ENCODE peak calls at places on chromosomes 13 and 19, in ten cellular contexts. S is stomach; X is CD4-positive, alpha-beta memory T cell; E is body of pancreas; B is tibial nerve; O is Caco-2; U is effector memory CD4-positive, alpha-beta T cell; Z is PC-3; P is uterus; L is kidney. I is an unnamed sample.

GRCh38 chr19:52742516-52742915 is 7.7 kb upstream of the ZNF611 start:
- DNase-seq in S (no peak), X (no peak), E (no peak), B (no peak), O (no peak), U (no peak), Z (no peak), P (no peak), L (no peak), I (no peak)

GRCh38 chr19:55902080-55902751 is 29.9 kb downstream of the NLRP13 start:
- DNase-seq in S (no peak), X (no peak), E (no peak), B (no peak), O (no peak), U (no peak), Z (no peak), P (no peak), L (no peak), I (no peak)

GRCh38 chr19:46813570-46814358 is 25.4 kb upstream of the SLC1A5 start:
- DNase-seq in S (peak; percentile 92), X (no peak), E (peak; percentile 83), B (peak; percentile 81), O (no peak), U (no peak), Z (peak; percentile 43), P (peak; percentile 79), L (peak; percentile 97), I (no peak)

GRCh38 chr19:33229962-33230361 is 4.3 kb upstream of the SLC7A10 start:
- DNase-seq in S (no peak), X (no peak), E (no peak), B (no peak), O (no peak), U (no peak), Z (no peak), P (no peak), L (no peak), I (no peak)

GRCh38 chr13:105759467-105759866 is 776.0 kb downstream of the EFNB2 start:
- DNase-seq in S (no peak), X (no peak), E (no peak), B (no peak), O (no peak), U (no peak), Z (no peak), P (no peak), L (no peak), I (no peak)

GRCh38 chr13:30020726-30021312 is 170.4 kb upstream of the UBL3 start:
- DNase-seq in S (no peak), X (no peak), E (no peak), B (no peak), O (no peak), U (no peak), Z (peak; percentile 58), P (no peak), L (no peak), I (peak; percentile 9)

GRCh38 chr13:100836696-100837095 is 162.1 kb upstream of the TMTC4 start:
- DNase-seq in S (no peak), X (no peak), E (no peak), B (no peak), O (no peak), U (no peak), Z (peak; percentile 84), P (no peak), L (no peak), I (peak; percentile 74)

GRCh38 chr19:58497634-58498170 is 14.1 kb downstream of the SLC27A5 start:
- DNase-seq in S (no peak), X (no peak), E (no peak), B (no peak), O (no peak), U (no peak), Z (no peak), P (no peak), L (no peak), I (no peak)

GRCh38 chr13:24995225-24995804 is 100.6 kb upstream of the PABPC3 start:
- DNase-seq in S (peak; percentile 52), X (peak; percentile 66), E (peak; percentile 70), B (peak; percentile 76), O (peak; percentile 79), U (no peak), Z (peak; percentile 86), P (no peak), L (no peak), I (peak; percentile 59)

GRCh38 chr19:19064811-19065745 is 1.3 kb downstream of the SLC25A42 start:
- DNase-seq in S (no peak), X (no peak), E (no peak), B (no peak), O (no peak), U (no peak), Z (peak; percentile 19), P (no peak), L (no peak), I (peak; percentile 24)

GRCh38 chr19:43901395-43902390 is 33.4 kb downstream of the ZNF45 start:
- DNase-seq in S (peak; percentile 78), X (peak; percentile 32), E (peak; percentile 77), B (peak; percentile 62), O (peak; percentile 87), U (peak; percentile 24), Z (no peak), P (peak; percentile 74), L (peak; percentile 83), I (peak; percentile 85)

GRCh38 chr13:25733696-25734435 is 317.9 kb downstream of the SHISA2 start:
- DNase-seq in S (no peak), X (no peak), E (no peak), B (no peak), O (no peak), U (no peak), Z (no peak), P (no peak), L (no peak), I (no peak)

GRCh38 chr13:24215732-24216131 is 55.2 kb downstream of the SPATA13 start:
- DNase-seq in S (peak; percentile 63), X (no peak), E (peak; percentile 90), B (peak; percentile 25), O (no peak), U (no peak), Z (peak; percentile 37), P (peak; percentile 47), L (no peak), I (peak; percentile 64)

GRCh38 chr13:20472531-20472930 is 53.1 kb downstream of the CRYL1 start:
- DNase-seq in S (no peak), X (no peak), E (no peak), B (no peak), O (no peak), U (no peak), Z (no peak), P (no peak), L (no peak), I (no peak)

GRCh38 chr19:11496391-11497163 is 9.1 kb downstream of the ZNF653 start:
- DNase-seq in S (peak; percentile 76), X (peak; percentile 52), E (peak; percentile 62), B (peak; percentile 57), O (peak; percentile 75), U (peak; percentile 24), Z (peak; percentile 84), P (peak; percentile 64), L (no peak), I (peak; percentile 92)

GRCh38 chr13:57948884-57949283 is 317.3 kb downstream of the PCDH17 start:
- DNase-seq in S (no peak), X (no peak), E (no peak), B (no peak), O (no peak), U (no peak), Z (no peak), P (no peak), L (no peak), I (no peak)
- H3K9me3 ChIP-seq in S (no peaks in the 10 kb centered on the region), X (no peaks in the 10 kb centered on the region), E (peaks cover 4% of the 10 kb centered on the region), B (no peaks in the 10 kb centered on the region), O (peaks cover 4% of the 10 kb centered on the region), U (peaks cover 3% of the 10 kb centered on the region), Z (no peaks in the 10 kb centered on the region), P (no peaks in the 10 kb centered on the region), L (no peaks in the 10 kb centered on the region), I (no peaks in the 10 kb centered on the region)

GRCh38 chr19:3491396-3492119 is 8.3 kb upstream of the SMIM44 start:
- DNase-seq in S (no peak), X (no peak), E (no peak), B (no peak), O (no peak), U (no peak), Z (no peak), P (no peak), L (no peak), I (no peak)
- H3K36me3 ChIP-seq in S (peaks cover 32% of the 10 kb centered on the region), X (peaks cover 14% of the 10 kb centered on the region), E (no peaks in the 10 kb centered on the region), B (peaks cover 7% of the 10 kb centered on the region), O (no peaks in the 10 kb centered on the region), U (peaks cover 27% of the 10 kb centered on the region), Z (no peaks in the 10 kb centered on the region), P (no peaks in the 10 kb centered on the region), L (peaks cover 7% of the 10 kb centered on the region), I (no peaks in the 10 kb centered on the region)

GRCh38 chr13:79781829-79782540 is 301.0 kb downstream of the NDFIP2 start:
- DNase-seq in S (no peak), X (no peak), E (no peak), B (no peak), O (no peak), U (no peak), Z (no peak), P (no peak), L (no peak), I (no peak)

GRCh38 chr13:79782541-79783216 is 301.7 kb downstream of the NDFIP2 start:
- DNase-seq in S (peak; percentile 46), X (no peak), E (peak; percentile 70), B (no peak), O (peak; percentile 87), U (no peak), Z (no peak), P (no peak), L (peak; percentile 85), I (no peak)

GRCh38 chr13:79779061-79779460 is 298.1 kb downstream of the NDFIP2 start:
- DNase-seq in S (no peak), X (no peak), E (no peak), B (no peak), O (no peak), U (no peak), Z (no peak), P (no peak), L (no peak), I (no peak)

GRCh38 chr13:79779761-79780160 is 298.8 kb downstream of the NDFIP2 start:
- DNase-seq in S (no peak), X (no peak), E (no peak), B (peak; percentile 42), O (peak; percentile 86), U (no peak), Z (peak; percentile 37), P (peak; percentile 41), L (no peak), I (no peak)

DNA sequence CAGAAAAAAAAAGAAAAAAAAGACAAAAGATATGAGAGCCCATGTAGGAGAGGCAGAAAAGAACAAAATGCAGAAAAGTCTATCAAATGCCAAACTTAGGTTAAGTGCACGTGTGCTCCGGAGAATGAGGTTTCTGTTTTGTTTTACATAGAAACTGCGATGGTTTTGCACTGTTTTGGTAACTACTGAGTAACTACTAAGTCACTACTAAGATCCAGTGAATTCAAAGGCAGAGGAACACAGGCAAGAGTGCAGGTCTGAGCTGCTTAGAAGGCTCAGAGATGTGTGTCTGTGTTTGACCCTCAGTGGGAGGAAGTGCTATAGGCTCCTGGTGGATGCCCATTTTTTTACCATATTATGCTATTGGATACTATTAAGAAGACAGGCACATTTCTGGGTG is 299.3 kb downstream of the NDFIP2 start:
- DNase-seq in S (no peak), X (no peak), E (no peak), B (no peak), O (no peak), U (no peak), Z (no peak), P (no peak), L (no peak), I (no peak)
- H3K4me3 ChIP-seq in S (no peak overlapping the region), X (no peak overlapping the region), E (no peak overlapping the region), B (no peak overlapping the region), O (no peak overlapping the region), U (no peak overlapping the region), Z (no peak overlapping the region), P (no peak overlapping the region), L (no peak overlapping the region), I (no peak overlapping the region)

GRCh38 chr19:9668544-9668943 is 6.4 kb downstream of the ZNF562 start:
- DNase-seq in S (no peak), X (no peak), E (no peak), B (no peak), O (no peak), U (no peak), Z (no peak), P (no peak), L (no peak), I (no peak)
- H3K9me3 ChIP-seq in S (peaks cover 16% of the 10 kb centered on the region), X (peaks cover 5% of the 10 kb centered on the region), E (peaks cover 18% of the 10 kb centered on the region), B (peaks cover 39% of the 10 kb centered on the region), O (peaks cover 26% of the 10 kb centered on the region), U (peaks cover 10% of the 10 kb centered on the region), Z (peaks cover 56% of the 10 kb centered on the region), P (no peaks in the 10 kb centered on the region), L (no peaks in the 10 kb centered on the region), I (peaks cover 75% of the 10 kb centered on the region)

I was measured in MG63.